ENCODE peak calls at places on chromosomes 5 and 9, in six cellular contexts. One of them, this sample, is unnamed. For H3K4me1, the result is how much of the 10 kb centered on the place peaks cover.

GRCh38 chr5:143024227-143024920 is 254.2 kb downstream of the ARHGAP26 start:
- DNase-seq in effector memory CD4-positive, alpha-beta T cell: no peak
- DNase-seq in IMR-90: no peak
- DNase-seq in Karpas-422: peak
- DNase-seq in DND-41: no peak
- DNase-seq in esophagus muscularis mucosa: no peak
- DNase-seq in this sample: no peak

GRCh38 chr5:72508241-72509170 is 1.3 kb upstream of the ZNF366 start:
- DNase-seq in effector memory CD4-positive, alpha-beta T cell: no peak
- DNase-seq in DND-41: no peak
- DNase-seq in Karpas-422: peak
- DNase-seq in IMR-90: no peak
- DNase-seq in esophagus muscularis mucosa: peak
- DNase-seq in this sample: no peak

GRCh38 chr9:118891213-118891612 is 478.0 kb downstream of the BRINP1 start:
- DNase-seq in effector memory CD4-positive, alpha-beta T cell: no peak
- DNase-seq in DND-41: no peak
- DNase-seq in IMR-90: no peak
- DNase-seq in esophagus muscularis mucosa: no peak
- DNase-seq in Karpas-422: no peak
- DNase-seq in this sample: no peak

GRCh38 chr5:131996210-131997025 is 15.0 kb downstream of the ACSL6 start:
- DNase-seq in effector memory CD4-positive, alpha-beta T cell: no peak
- DNase-seq in IMR-90: no peak
- DNase-seq in Karpas-422: no peak
- DNase-seq in esophagus muscularis mucosa: no peak
- DNase-seq in DND-41: no peak
- DNase-seq in this sample: no peak

GRCh38 chr9:88653926-88654325 is 118.9 kb downstream of the NXNL2 start:
- DNase-seq in IMR-90: peak
- DNase-seq in DND-41: no peak
- DNase-seq in effector memory CD4-positive, alpha-beta T cell: no peak
- DNase-seq in esophagus muscularis mucosa: no peak
- DNase-seq in Karpas-422: no peak
- DNase-seq in this sample: no peak

GRCh38 chr5:128234928-128235641 is 151.5 kb downstream of the SLC12A2 start:
- DNase-seq in DND-41: no peak
- DNase-seq in Karpas-422: no peak
- DNase-seq in effector memory CD4-positive, alpha-beta T cell: no peak
- DNase-seq in esophagus muscularis mucosa: no peak
- DNase-seq in IMR-90: no peak
- DNase-seq in this sample: no peak

GRCh38 chr9:127858041-127858512 is 3.6 kb upstream of the ENG start:
- DNase-seq in effector memory CD4-positive, alpha-beta T cell: no peak
- DNase-seq in Karpas-422: no peak
- DNase-seq in IMR-90: no peak
- DNase-seq in DND-41: no peak
- DNase-seq in esophagus muscularis mucosa: no peak
- DNase-seq in this sample: no peak

GRCh38 chr9:109574061-109574882 is 76.2 kb upstream of the PTPN3 start:
- DNase-seq in IMR-90: peak
- DNase-seq in DND-41: peak
- DNase-seq in effector memory CD4-positive, alpha-beta T cell: no peak
- DNase-seq in Karpas-422: peak
- DNase-seq in esophagus muscularis mucosa: peak
- DNase-seq in this sample: no peak

GRCh38 chr5:172816887-172817418 is 17.1 kb upstream of the ERGIC1 start:
- DNase-seq in Karpas-422: no peak
- DNase-seq in DND-41: no peak
- DNase-seq in effector memory CD4-positive, alpha-beta T cell: no peak
- DNase-seq in IMR-90: peak
- DNase-seq in esophagus muscularis mucosa: no peak
- DNase-seq in this sample: no peak

GRCh38 chr5:141100243-141100805 is at the start of gene PCDHB3:
- DNase-seq in esophagus muscularis mucosa: no peak
- DNase-seq in IMR-90: peak
- DNase-seq in Karpas-422: peak
- DNase-seq in effector memory CD4-positive, alpha-beta T cell: no peak
- DNase-seq in DND-41: peak
- DNase-seq in this sample: no peak

GRCh38 chr5:78359831-78360673 is at the start of gene SCAMP1:
- DNase-seq in effector memory CD4-positive, alpha-beta T cell: peak
- DNase-seq in Karpas-422: peak
- DNase-seq in DND-41: peak
- DNase-seq in IMR-90: peak
- DNase-seq in esophagus muscularis mucosa: peak
- DNase-seq in this sample: peak
- H3K4me3 ChIP-seq in effector memory CD4-positive, alpha-beta T cell: peak
- H3K4me3 ChIP-seq in Karpas-422: peak
- H3K4me3 ChIP-seq in DND-41: peak
- H3K4me3 ChIP-seq in IMR-90: peak
- H3K4me3 ChIP-seq in esophagus muscularis mucosa: peak
- H3K4me3 ChIP-seq in this sample: peak

GRCh38 chr9:70258692-70259511 is at the start of gene SMC5:
- DNase-seq in DND-41: peak
- DNase-seq in effector memory CD4-positive, alpha-beta T cell: peak
- DNase-seq in Karpas-422: peak
- DNase-seq in IMR-90: peak
- DNase-seq in esophagus muscularis mucosa: peak
- DNase-seq in this sample: peak

GRCh38 chr9:70259512-70259802 is 679 bp downstream of the SMC5 start:
- DNase-seq in Karpas-422: no peak
- DNase-seq in DND-41: no peak
- DNase-seq in effector memory CD4-positive, alpha-beta T cell: no peak
- DNase-seq in IMR-90: no peak
- DNase-seq in esophagus muscularis mucosa: no peak
- DNase-seq in this sample: no peak

GRCh38 chr9:70260007-70260443 is 1.2 kb downstream of the SMC5 start:
- DNase-seq in Karpas-422: peak
- DNase-seq in IMR-90: no peak
- DNase-seq in DND-41: no peak
- DNase-seq in effector memory CD4-positive, alpha-beta T cell: no peak
- DNase-seq in esophagus muscularis mucosa: no peak
- DNase-seq in this sample: no peak

GRCh38 chr9:70257512-70257911 is 1.3 kb upstream of the SMC5 start:
- DNase-seq in effector memory CD4-positive, alpha-beta T cell: no peak
- DNase-seq in DND-41: no peak
- DNase-seq in Karpas-422: no peak
- DNase-seq in esophagus muscularis mucosa: no peak
- DNase-seq in IMR-90: no peak
- DNase-seq in this sample: no peak

GRCh38 chr9:70257991-70258691 is 637 bp upstream of the SMC5 start:
- DNase-seq in Karpas-422: peak
- DNase-seq in DND-41: peak
- DNase-seq in effector memory CD4-positive, alpha-beta T cell: no peak
- DNase-seq in IMR-90: peak
- DNase-seq in esophagus muscularis mucosa: no peak
- DNase-seq in this sample: no peak
- H3K4me1 ChIP-seq in Karpas-422: under half
- H3K4me1 ChIP-seq in DND-41: half or more
- H3K4me1 ChIP-seq in effector memory CD4-positive, alpha-beta T cell: under half
- H3K4me1 ChIP-seq in IMR-90: under half
- H3K4me1 ChIP-seq in esophagus muscularis mucosa: under half
- H3K4me1 ChIP-seq in this sample: under half

GRCh38 chr9:105390901-105391300 is 56.9 kb upstream of the FSD1L start:
- DNase-seq in Karpas-422: no peak
- DNase-seq in IMR-90: no peak
- DNase-seq in effector memory CD4-positive, alpha-beta T cell: no peak
- DNase-seq in DND-41: no peak
- DNase-seq in esophagus muscularis mucosa: no peak
- DNase-seq in this sample: no peak

GRCh38 chr9:105389789-105390188 is 58.0 kb upstream of the FSD1L start:
- DNase-seq in effector memory CD4-positive, alpha-beta T cell: no peak
- DNase-seq in Karpas-422: no peak
- DNase-seq in IMR-90: no peak
- DNase-seq in esophagus muscularis mucosa: no peak
- DNase-seq in DND-41: no peak
- DNase-seq in this sample: no peak

GRCh38 chr9:105393576-105394344 is 54.1 kb upstream of the FSD1L start:
- DNase-seq in Karpas-422: no peak
- DNase-seq in esophagus muscularis mucosa: no peak
- DNase-seq in effector memory CD4-positive, alpha-beta T cell: no peak
- DNase-seq in DND-41: no peak
- DNase-seq in IMR-90: no peak
- DNase-seq in this sample: no peak

GRCh38 chr9:105392531-105392930 is 55.3 kb upstream of the FSD1L start:
- DNase-seq in esophagus muscularis mucosa: no peak
- DNase-seq in DND-41: no peak
- DNase-seq in Karpas-422: no peak
- DNase-seq in effector memory CD4-positive, alpha-beta T cell: no peak
- DNase-seq in IMR-90: no peak
- DNase-seq in this sample: no peak
- H3K27ac ChIP-seq in esophagus muscularis mucosa: no peak
- H3K27ac ChIP-seq in DND-41: no peak
- H3K27ac ChIP-seq in Karpas-422: no peak
- H3K27ac ChIP-seq in effector memory CD4-positive, alpha-beta T cell: no peak
- H3K27ac ChIP-seq in IMR-90: no peak
- H3K27ac ChIP-seq in this sample: no peak

DNA sequence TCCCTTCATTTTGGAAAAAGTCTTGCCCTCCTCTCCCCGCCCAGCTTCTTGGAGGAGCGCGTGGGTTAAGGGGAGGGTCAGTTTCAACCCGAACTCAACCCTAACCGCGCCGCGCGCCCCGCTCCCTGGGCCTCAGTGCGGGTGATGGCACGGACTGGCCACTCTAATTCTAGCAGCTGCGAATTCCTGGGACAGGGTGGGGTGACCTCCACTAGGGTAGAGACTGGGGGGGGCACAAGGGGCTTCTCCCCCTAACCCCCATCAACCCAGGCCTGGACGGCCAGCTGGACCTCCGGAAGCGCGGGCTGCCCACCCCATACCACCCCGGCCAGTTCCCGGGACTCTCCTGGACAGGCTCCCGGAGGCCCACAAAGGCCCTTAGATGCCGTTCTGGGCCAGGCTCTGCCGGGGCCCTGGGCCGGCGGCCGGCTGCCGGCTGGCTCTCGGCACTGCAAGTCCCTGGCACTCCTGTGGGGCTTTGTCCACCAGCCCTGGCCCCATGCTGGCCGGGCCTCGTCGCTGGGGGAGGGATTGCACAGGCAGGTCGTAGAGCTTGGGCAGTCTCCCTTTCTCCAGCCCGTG is 7.2 kb upstream of the PSD2 start:
- DNase-seq in effector memory CD4-positive, alpha-beta T cell: no peak
- DNase-seq in esophagus muscularis mucosa: no peak
- DNase-seq in DND-41: no peak
- DNase-seq in IMR-90: no peak
- DNase-seq in Karpas-422: no peak
- DNase-seq in this sample: no peak
- H3K4me3 ChIP-seq in effector memory CD4-positive, alpha-beta T cell: peak
- H3K4me3 ChIP-seq in esophagus muscularis mucosa: peak
- H3K4me3 ChIP-seq in DND-41: no peak
- H3K4me3 ChIP-seq in IMR-90: peak
- H3K4me3 ChIP-seq in Karpas-422: no peak
- H3K4me3 ChIP-seq in this sample: no peak

GRCh38 chr9:134429481-134429880 is 103.2 kb downstream of the RXRA start:
- DNase-seq in Karpas-422: no peak
- DNase-seq in DND-41: no peak
- DNase-seq in esophagus muscularis mucosa: no peak
- DNase-seq in IMR-90: no peak
- DNase-seq in effector memory CD4-positive, alpha-beta T cell: no peak
- DNase-seq in this sample: no peak
- H3K4me1 ChIP-seq in Karpas-422: under half
- H3K4me1 ChIP-seq in DND-41: under half
- H3K4me1 ChIP-seq in esophagus muscularis mucosa: under half
- H3K4me1 ChIP-seq in IMR-90: under half
- H3K4me1 ChIP-seq in effector memory CD4-positive, alpha-beta T cell: under half
- H3K4me1 ChIP-seq in this sample: under half

This sample was measured in CD8-positive, alpha-beta memory T cell.